ENCODE peak calls at places on chromosomes 5 and 9, in seven cellular contexts. One of them, this sample, is unnamed.

GRCh38 chr5:35781181-35781580 is 75.5 kb upstream of the IL7R start:
- DNase-seq in left ventricle myocardium inferior: no peak
- DNase-seq in H1: no peak
- DNase-seq in nephron progenitor cell: no peak
- DNase-seq in right atrium auricular region: no peak
- DNase-seq in neural crest cell: no peak
- DNase-seq in BE2C: no peak
- DNase-seq in this sample: no peak

GRCh38 chr9:133883356-133883755 is 108.8 kb downstream of the VAV2 start:
- DNase-seq in left ventricle myocardium inferior: no peak
- DNase-seq in H1: peak; percentile 42
- DNase-seq in nephron progenitor cell: no peak
- DNase-seq in right atrium auricular region: no peak
- DNase-seq in neural crest cell: no peak
- DNase-seq in BE2C: no peak
- DNase-seq in this sample: no peak

GRCh38 chr5:169004551-169004950 is 296.4 kb downstream of the SLIT3 start:
- DNase-seq in left ventricle myocardium inferior: no peak
- DNase-seq in H1: no peak
- DNase-seq in nephron progenitor cell: no peak
- DNase-seq in right atrium auricular region: no peak
- DNase-seq in neural crest cell: no peak
- DNase-seq in BE2C: peak; percentile 32
- DNase-seq in this sample: no peak

GRCh38 chr5:176677209-176677931 is 30.1 kb downstream of the TSPAN17 start:
- DNase-seq in left ventricle myocardium inferior: peak; percentile 38
- DNase-seq in H1: no peak
- DNase-seq in nephron progenitor cell: no peak
- DNase-seq in right atrium auricular region: no peak
- DNase-seq in neural crest cell: no peak
- DNase-seq in BE2C: no peak
- DNase-seq in this sample: no peak

GRCh38 chr9:95045751-95046150 is 271.8 kb downstream of the FANCC start:
- DNase-seq in left ventricle myocardium inferior: no peak
- DNase-seq in H1: peak; percentile 57
- DNase-seq in nephron progenitor cell: peak; percentile 24
- DNase-seq in right atrium auricular region: no peak
- DNase-seq in neural crest cell: no peak
- DNase-seq in BE2C: no peak
- DNase-seq in this sample: no peak

GRCh38 chr9:128683340-128684064 is 5.5 kb upstream of the SET start:
- DNase-seq in left ventricle myocardium inferior: peak; percentile 41
- DNase-seq in H1: peak; percentile 94
- DNase-seq in nephron progenitor cell: peak; percentile 47
- DNase-seq in right atrium auricular region: no peak
- DNase-seq in neural crest cell: peak; percentile 36
- DNase-seq in BE2C: peak; percentile 39
- DNase-seq in this sample: peak; percentile 39

GRCh38 chr5:177491429-177491945 is 5.9 kb downstream of the PDLIM7 start:
- DNase-seq in left ventricle myocardium inferior: no peak
- DNase-seq in H1: peak; percentile 99
- DNase-seq in nephron progenitor cell: peak; percentile 95
- DNase-seq in right atrium auricular region: no peak
- DNase-seq in neural crest cell: peak; percentile 75
- DNase-seq in BE2C: peak; percentile 89
- DNase-seq in this sample: peak; percentile 60

GRCh38 chr5:149002761-149003689 is 59.8 kb downstream of the SH3TC2 start:
- DNase-seq in left ventricle myocardium inferior: no peak
- DNase-seq in H1: no peak
- DNase-seq in nephron progenitor cell: no peak
- DNase-seq in right atrium auricular region: no peak
- DNase-seq in neural crest cell: no peak
- DNase-seq in BE2C: no peak
- DNase-seq in this sample: no peak

GRCh38 chr9:35908484-35909125 is 685 bp upstream of the SPAAR start:
- DNase-seq in left ventricle myocardium inferior: peak; percentile 59
- DNase-seq in H1: no peak
- DNase-seq in nephron progenitor cell: no peak
- DNase-seq in right atrium auricular region: peak; percentile 66
- DNase-seq in neural crest cell: no peak
- DNase-seq in BE2C: no peak
- DNase-seq in this sample: no peak

GRCh38 chr5:173689713-173690360 is 73.4 kb upstream of the BOD1 start:
- DNase-seq in left ventricle myocardium inferior: no peak
- DNase-seq in H1: no peak
- DNase-seq in nephron progenitor cell: no peak
- DNase-seq in right atrium auricular region: no peak
- DNase-seq in neural crest cell: no peak
- DNase-seq in BE2C: no peak
- DNase-seq in this sample: no peak

GRCh38 chr5:13771011-13771571 is 173.4 kb downstream of the DNAH5 start:
- DNase-seq in left ventricle myocardium inferior: no peak
- DNase-seq in H1: no peak
- DNase-seq in nephron progenitor cell: no peak
- DNase-seq in right atrium auricular region: no peak
- DNase-seq in neural crest cell: no peak
- DNase-seq in BE2C: no peak
- DNase-seq in this sample: no peak

GRCh38 chr9:9919174-9919573 is 693.6 kb downstream of the PTPRD start:
- DNase-seq in left ventricle myocardium inferior: no peak
- DNase-seq in H1: no peak
- DNase-seq in nephron progenitor cell: no peak
- DNase-seq in right atrium auricular region: no peak
- DNase-seq in neural crest cell: no peak
- DNase-seq in BE2C: no peak
- DNase-seq in this sample: no peak

GRCh38 chr5:466661-467310 is 23.8 kb downstream of the EXOC3 start:
- DNase-seq in left ventricle myocardium inferior: peak; percentile 9
- DNase-seq in H1: no peak
- DNase-seq in nephron progenitor cell: no peak
- DNase-seq in right atrium auricular region: no peak
- DNase-seq in neural crest cell: no peak
- DNase-seq in BE2C: no peak
- DNase-seq in this sample: no peak

GRCh38 chr9:124776952-124777645 is at the start of gene OLFML2A:
- DNase-seq in left ventricle myocardium inferior: no peak
- DNase-seq in H1: peak; percentile 83
- DNase-seq in nephron progenitor cell: peak; percentile 74
- DNase-seq in right atrium auricular region: no peak
- DNase-seq in neural crest cell: peak; percentile 31
- DNase-seq in BE2C: peak; percentile 42
- DNase-seq in this sample: no peak

GRCh38 chr5:96752341-96753016 is 55.3 kb downstream of the ERAP1 start:
- DNase-seq in left ventricle myocardium inferior: no peak
- DNase-seq in H1: no peak
- DNase-seq in nephron progenitor cell: peak; percentile 46
- DNase-seq in right atrium auricular region: no peak
- DNase-seq in neural crest cell: peak; percentile 58
- DNase-seq in BE2C: peak; percentile 66
- DNase-seq in this sample: peak; percentile 17

GRCh38 chr9:35518981-35519679 is 29.2 kb downstream of the RUSC2 start:
- DNase-seq in left ventricle myocardium inferior: no peak
- DNase-seq in H1: no peak
- DNase-seq in nephron progenitor cell: no peak
- DNase-seq in right atrium auricular region: no peak
- DNase-seq in neural crest cell: no peak
- DNase-seq in BE2C: no peak
- DNase-seq in this sample: no peak

GRCh38 chr5:130720355-130720754 is 444.7 kb downstream of the HINT1 start:
- DNase-seq in left ventricle myocardium inferior: no peak
- DNase-seq in H1: no peak
- DNase-seq in nephron progenitor cell: peak; percentile 3
- DNase-seq in right atrium auricular region: no peak
- DNase-seq in neural crest cell: no peak
- DNase-seq in BE2C: no peak
- DNase-seq in this sample: no peak
- TF ChIP-seq CTCF in left ventricle myocardium inferior: peak; percentile 17
- TF ChIP-seq CTCF in H1: no peak
- TF ChIP-seq CTCF in nephron progenitor cell: peak; percentile 60
- TF ChIP-seq CTCF in right atrium auricular region: peak; percentile 42
- TF ChIP-seq CTCF in neural crest cell: peak; percentile 65
- TF ChIP-seq CTCF in BE2C: peak; percentile 58
- TF ChIP-seq CTCF in this sample: peak; percentile 79

DNA sequence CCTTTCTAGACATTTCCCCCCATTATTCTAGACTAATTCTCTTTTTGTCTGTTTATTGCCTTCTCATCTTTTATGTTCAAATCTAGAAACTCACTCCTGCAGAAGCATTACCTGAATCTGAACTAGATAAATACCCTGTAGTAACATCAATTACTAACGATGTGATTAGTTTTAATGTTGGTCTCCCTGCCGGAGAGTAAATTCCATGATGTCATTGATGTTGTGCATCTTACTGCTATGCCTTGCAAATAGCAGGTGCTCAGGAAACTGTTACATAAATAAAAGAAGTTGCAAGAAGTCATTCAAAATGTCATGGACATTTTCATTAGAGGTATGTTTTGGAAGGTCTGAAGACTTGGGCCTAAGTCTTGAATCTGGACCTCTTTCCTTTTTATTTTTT is 23.0 kb upstream of the C9 start:
- DNase-seq in left ventricle myocardium inferior: no peak
- DNase-seq in H1: no peak
- DNase-seq in nephron progenitor cell: no peak
- DNase-seq in right atrium auricular region: no peak
- DNase-seq in neural crest cell: no peak
- DNase-seq in BE2C: no peak
- DNase-seq in this sample: no peak
- TF ChIP-seq CTCF in left ventricle myocardium inferior: no peak
- TF ChIP-seq CTCF in H1: no peak
- TF ChIP-seq CTCF in nephron progenitor cell: no peak
- TF ChIP-seq CTCF in right atrium auricular region: no peak
- TF ChIP-seq CTCF in neural crest cell: no peak
- TF ChIP-seq CTCF in BE2C: no peak
- TF ChIP-seq CTCF in this sample: no peak

GRCh38 chr5:78361226-78361993 is 993 bp downstream of the SCAMP1 start:
- DNase-seq in left ventricle myocardium inferior: peak; percentile 28
- DNase-seq in H1: no peak
- DNase-seq in nephron progenitor cell: peak; percentile 7
- DNase-seq in right atrium auricular region: peak; percentile 63
- DNase-seq in neural crest cell: peak; percentile 5
- DNase-seq in BE2C: peak; percentile 31
- DNase-seq in this sample: no peak
- TF ChIP-seq CTCF in left ventricle myocardium inferior: peak; percentile 23
- TF ChIP-seq CTCF in H1: no peak
- TF ChIP-seq CTCF in nephron progenitor cell: no peak
- TF ChIP-seq CTCF in right atrium auricular region: peak; percentile 27
- TF ChIP-seq CTCF in neural crest cell: peak; percentile 45
- TF ChIP-seq CTCF in BE2C: peak; percentile 13
- TF ChIP-seq CTCF in this sample: peak; percentile 25

GRCh38 chr5:10691826-10692785 is 68.9 kb downstream of the DAP start:
- DNase-seq in left ventricle myocardium inferior: no peak
- DNase-seq in H1: no peak
- DNase-seq in nephron progenitor cell: no peak
- DNase-seq in right atrium auricular region: no peak
- DNase-seq in neural crest cell: no peak
- DNase-seq in BE2C: no peak
- DNase-seq in this sample: no peak

GRCh38 chr5:10690460-10690859 is 70.6 kb downstream of the DAP start:
- DNase-seq in left ventricle myocardium inferior: no peak
- DNase-seq in H1: no peak
- DNase-seq in nephron progenitor cell: no peak
- DNase-seq in right atrium auricular region: no peak
- DNase-seq in neural crest cell: no peak
- DNase-seq in BE2C: no peak
- DNase-seq in this sample: no peak

GRCh38 chr5:10688651-10689171 is 72.3 kb downstream of the DAP start:
- DNase-seq in left ventricle myocardium inferior: no peak
- DNase-seq in H1: no peak
- DNase-seq in nephron progenitor cell: no peak
- DNase-seq in right atrium auricular region: no peak
- DNase-seq in neural crest cell: no peak
- DNase-seq in BE2C: no peak
- DNase-seq in this sample: no peak

GRCh38 chr5:10686890-10687289 is 74.1 kb downstream of the DAP start:
- DNase-seq in left ventricle myocardium inferior: no peak
- DNase-seq in H1: no peak
- DNase-seq in nephron progenitor cell: no peak
- DNase-seq in right atrium auricular region: no peak
- DNase-seq in neural crest cell: no peak
- DNase-seq in BE2C: no peak
- DNase-seq in this sample: no peak

GRCh38 chr5:10689391-10690081 is 71.5 kb downstream of the DAP start:
- DNase-seq in left ventricle myocardium inferior: no peak
- DNase-seq in H1: peak; percentile 87
- DNase-seq in nephron progenitor cell: peak; percentile 37
- DNase-seq in right atrium auricular region: no peak
- DNase-seq in neural crest cell: peak; percentile 8
- DNase-seq in BE2C: peak; percentile 70
- DNase-seq in this sample: no peak
- TF ChIP-seq CTCF in left ventricle myocardium inferior: peak; percentile 38
- TF ChIP-seq CTCF in H1: peak; percentile 73
- TF ChIP-seq CTCF in nephron progenitor cell: peak; percentile 35
- TF ChIP-seq CTCF in right atrium auricular region: peak; percentile 22
- TF ChIP-seq CTCF in neural crest cell: peak; percentile 31
- TF ChIP-seq CTCF in BE2C: peak; percentile 64
- TF ChIP-seq CTCF in this sample: peak; percentile 27

GRCh38 chr5:55176176-55176818 is 3.3 kb upstream of the CDC20B start:
- DNase-seq in left ventricle myocardium inferior: peak; percentile 24
- DNase-seq in H1: peak; percentile 88
- DNase-seq in nephron progenitor cell: peak; percentile 82
- DNase-seq in right atrium auricular region: no peak
- DNase-seq in neural crest cell: peak; percentile 51
- DNase-seq in BE2C: peak; percentile 69
- DNase-seq in this sample: peak; percentile 55
- TF ChIP-seq CTCF in left ventricle myocardium inferior: peak; percentile 61
- TF ChIP-seq CTCF in H1: no peak
- TF ChIP-seq CTCF in nephron progenitor cell: peak; percentile 18
- TF ChIP-seq CTCF in right atrium auricular region: peak; percentile 59
- TF ChIP-seq CTCF in neural crest cell: peak; percentile 41
- TF ChIP-seq CTCF in BE2C: no peak
- TF ChIP-seq CTCF in this sample: peak; percentile 34

DNA sequence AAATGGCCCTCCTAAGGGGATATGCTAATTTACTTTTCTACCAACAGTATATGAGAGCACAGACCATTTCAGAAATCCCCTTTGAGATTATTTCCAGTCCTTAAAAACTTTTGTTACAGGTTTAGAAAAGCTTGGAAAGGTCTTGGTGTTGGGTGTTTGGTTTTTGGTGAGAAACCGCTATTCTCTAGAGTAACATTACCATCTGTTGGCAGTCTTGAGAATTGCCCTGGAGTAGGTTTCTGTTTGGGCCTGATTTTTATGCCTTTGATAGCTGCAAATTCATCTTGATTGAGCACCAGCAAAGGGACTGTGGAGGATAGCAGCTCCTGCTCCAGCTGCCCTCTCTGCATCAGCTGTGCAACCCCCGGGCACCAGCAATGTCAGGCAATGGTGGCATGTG is 8.0 kb downstream of the NUDT2 start:
- DNase-seq in left ventricle myocardium inferior: no peak
- DNase-seq in H1: no peak
- DNase-seq in nephron progenitor cell: no peak
- DNase-seq in right atrium auricular region: no peak
- DNase-seq in neural crest cell: no peak
- DNase-seq in BE2C: no peak
- DNase-seq in this sample: no peak
- TF ChIP-seq CTCF in left ventricle myocardium inferior: no peak
- TF ChIP-seq CTCF in H1: no peak
- TF ChIP-seq CTCF in nephron progenitor cell: no peak
- TF ChIP-seq CTCF in right atrium auricular region: no peak
- TF ChIP-seq CTCF in neural crest cell: peak; percentile 35
- TF ChIP-seq CTCF in BE2C: peak; percentile 36
- TF ChIP-seq CTCF in this sample: peak; percentile 8